ENCODE peak calls at places on chromosome 5, in four cellular contexts. Z is NCI-H1417, V is NCI-H524, M is fibroblast of mammary gland. L is an unnamed sample.

GRCh38 chr5:73513996-73514395 is 15.8 kb downstream of the BTF3 start:
- DNase-seq in Z (peak), V (no peak), M (no peak), L (no peak)

GRCh38 chr5:149851211-149851610 is 93.4 kb downstream of the PDE6A start:
- DNase-seq in Z (no peak), V (no peak), M (peak), L (no peak)

GRCh38 chr5:134714120-134714519 is 24.2 kb upstream of the CAMLG start:
- DNase-seq in Z (no peak), V (no peak), M (no peak), L (no peak)

GRCh38 chr5:84364043-84364442 is 20.6 kb downstream of the EDIL3 start:
- DNase-seq in Z (no peak), V (no peak), M (no peak), L (no peak)

GRCh38 chr5:125112196-125112595 is 365.8 kb upstream of the ZNF608 start:
- DNase-seq in Z (no peak), V (no peak), M (peak), L (no peak)

GRCh38 chr5:180825768-180826525 is 23.3 kb upstream of the MGAT1 start:
- DNase-seq in Z (peak), V (no peak), M (peak), L (no peak)

GRCh38 chr5:133287500-133287899 is 235.7 kb downstream of the HSPA4 start:
- DNase-seq in Z (peak), V (no peak), M (peak), L (no peak)

GRCh38 chr5:52727001-52727400 is 60.7 kb upstream of the ITGA1 start:
- DNase-seq in Z (no peak), V (no peak), M (no peak), L (no peak)

GRCh38 chr5:154761062-154761740 is 6.0 kb downstream of the LARP1 start:
- DNase-seq in Z (no peak), V (no peak), M (no peak), L (no peak)

GRCh38 chr5:91848453-91848852 is 465.3 kb upstream of the ARRDC3 start:
- DNase-seq in Z (no peak), V (no peak), M (peak), L (no peak)

GRCh38 chr5:159971931-159972461 is 36.9 kb upstream of the TTC1 start:
- DNase-seq in Z (peak), V (no peak), M (no peak), L (no peak)

GRCh38 chr5:116571568-116572321 is 2.9 kb downstream of the SEMA6A start:
- DNase-seq in Z (peak), V (peak), M (no peak), L (peak)

GRCh38 chr5:90251447-90251846 is 158.1 kb downstream of the CETN3 start:
- DNase-seq in Z (no peak), V (no peak), M (no peak), L (no peak)

GRCh38 chr5:129361441-129362025 is 98.6 kb upstream of the ADAMTS19 start:
- DNase-seq in Z (peak), V (no peak), M (peak), L (no peak)

GRCh38 chr5:2297991-2298390 is 415.3 kb upstream of the IRX4 start:
- DNase-seq in Z (no peak), V (no peak), M (no peak), L (no peak)

GRCh38 chr5:38660194-38660668 is 103.8 kb upstream of the LIFR start:
- DNase-seq in Z (peak), V (peak), M (no peak), L (peak)

GRCh38 chr5:112304743-112305142 is 114.3 kb downstream of the EPB41L4A start:
- DNase-seq in Z (no peak), V (no peak), M (no peak), L (no peak)

GRCh38 chr5:77280036-77280435 is 69.6 kb downstream of the PDE8B start:
- DNase-seq in Z (no peak), V (no peak), M (no peak), L (no peak)

GRCh38 chr5:117829646-117830045 is 1158.7 kb downstream of the DTWD2 start:
- DNase-seq in Z (peak), V (no peak), M (no peak), L (no peak)

GRCh38 chr5:121199238-121199999 is 652.3 kb upstream of the FTMT start:
- DNase-seq in Z (no peak), V (no peak), M (peak), L (peak)